ENCODE peak calls at places on chromosome 13, in four cellular contexts. U, W, E and C are unnamed samples.

GRCh38 chr13:113897966-113898365 is 34.1 kb upstream of the GAS6 start:
- DNase-seq in E (no peak), W (peak; percentile 7), U (no peak), C (no peak)

GRCh38 chr13:105878119-105878518 is 657.3 kb downstream of the EFNB2 start:
- DNase-seq in U (no peak), E (no peak), W (no peak), C (peak; percentile 20)

GRCh38 chr13:96181886-96182285 is 92.0 kb downstream of the HS6ST3 start:
- DNase-seq in U (no peak), W (no peak), E (no peak), C (no peak)

GRCh38 chr13:103805771-103806170 is 739.6 kb upstream of the SLC10A2 start:
- DNase-seq in U (no peak), E (no peak), W (no peak), C (no peak)

GRCh38 chr13:114173261-114173660 is 5.8 kb upstream of the CFAP97D2 start:
- DNase-seq in U (no peak), W (no peak), E (no peak), C (peak; percentile 30)

GRCh38 chr13:98411617-98412310 is 165.1 kb downstream of the STK24 start:
- DNase-seq in W (no peak), U (no peak), E (no peak), C (no peak)

GRCh38 chr13:35716186-35716585 is 239.7 kb upstream of the MAB21L1 start:
- DNase-seq in E (no peak), W (peak; percentile 74), U (no peak), C (peak; percentile 35)

GRCh38 chr13:44576396-44577235 is 486 bp upstream of the TSC22D1 start:
- DNase-seq in U (peak; percentile 19), E (peak; percentile 20), W (no peak), C (peak; percentile 11)

GRCh38 chr13:74270018-74270417 is 135.8 kb upstream of the KLF12 start:
- DNase-seq in U (no peak), W (peak; percentile 85), E (no peak), C (no peak)

GRCh38 chr13:92590503-92590908 is 636.1 kb upstream of the GPC6 start:
- DNase-seq in U (no peak), W (peak; percentile 2), E (no peak), C (peak; percentile 55)

GRCh38 chr13:112825875-112826274 is 136.0 kb downstream of the ATP11A start:
- DNase-seq in W (no peak), U (no peak), E (no peak), C (no peak)

GRCh38 chr13:102798653-102799543 is at the start of the genes BIVM and POGLUT2:
- DNase-seq in U (peak; percentile 90), W (peak; percentile 92), E (peak; percentile 52), C (peak; percentile 94)

GRCh38 chr13:65929436-65929835 is 1300.7 kb downstream of the PCDH9 start:
- DNase-seq in W (no peak), E (no peak), U (no peak), C (no peak)

GRCh38 chr13:32761472-32761871 is 175.2 kb downstream of the PDS5B start:
- DNase-seq in U (no peak), E (no peak), W (no peak), C (no peak)
- H3K4me3 ChIP-seq in U (no peak overlapping the region), E (no peak overlapping the region), W (no peak overlapping the region), C (no peak overlapping the region)

DNA sequence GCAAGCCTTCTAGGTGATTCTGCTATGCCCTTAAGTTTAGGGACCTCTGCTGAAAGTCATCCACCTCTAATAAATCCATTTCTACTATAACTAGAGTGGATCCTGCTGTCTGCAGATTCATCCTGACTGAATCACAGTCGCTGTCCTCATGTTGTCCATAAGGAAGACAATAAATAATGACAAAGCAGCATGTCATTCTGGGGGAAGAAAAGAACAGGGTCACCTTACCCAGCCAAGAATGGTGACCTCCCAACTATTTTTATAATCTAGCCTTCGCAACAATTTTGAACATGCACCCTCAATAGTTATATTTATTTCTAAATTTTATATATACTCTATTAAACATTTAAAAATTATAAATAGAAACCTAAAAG is 45.0 kb upstream of the UBE2L5 start:
- DNase-seq in U (no peak), E (no peak), W (peak; percentile 6), C (no peak)
- H3K4me3 ChIP-seq in U (no peak overlapping the region), E (peak overlapping the region; percentile 23), W (no peak overlapping the region), C (no peak overlapping the region)

GRCh38 chr13:110331362-110331761 is 24.3 kb downstream of the COL4A2 start:
- DNase-seq in W (no peak), U (no peak), E (no peak), C (no peak)

GRCh38 chr13:110329798-110330461 is 22.8 kb downstream of the COL4A2 start:
- DNase-seq in U (no peak), E (no peak), W (no peak), C (peak; percentile 64)

GRCh38 chr13:110328509-110328908 is 21.4 kb downstream of the COL4A2 start:
- DNase-seq in E (no peak), W (no peak), U (no peak), C (no peak)

GRCh38 chr13:110329258-110329657 is 22.2 kb downstream of the COL4A2 start:
- DNase-seq in U (no peak), W (no peak), E (no peak), C (no peak)

DNA sequence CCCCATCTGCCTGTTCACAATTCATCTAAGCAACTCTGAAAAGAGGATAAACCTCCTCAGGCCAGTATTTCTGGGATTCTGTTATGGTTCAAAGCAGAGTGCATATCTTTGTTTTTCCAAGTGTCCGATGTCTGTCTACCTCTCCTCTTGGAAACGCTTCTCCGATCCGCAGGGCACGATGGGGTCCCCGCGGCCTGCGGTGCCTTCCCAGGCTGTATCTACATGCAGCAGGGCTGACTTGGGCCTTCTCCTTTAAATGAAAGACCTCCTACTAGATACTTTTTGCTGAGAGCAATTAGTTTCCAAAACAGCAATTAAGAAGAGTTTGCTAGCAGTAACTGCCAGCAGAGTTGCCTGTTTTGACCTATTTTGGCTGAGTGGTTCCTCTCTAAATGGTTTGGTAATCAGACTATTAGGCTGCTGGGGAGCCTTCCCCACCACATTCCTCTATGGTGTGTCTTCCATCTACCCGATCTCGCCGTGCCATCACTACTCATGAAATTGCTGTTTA is 23.5 kb downstream of the COL4A2 start:
- DNase-seq in U (no peak), W (no peak), E (no peak), C (no peak)
- H3K4me3 ChIP-seq in U (no peak overlapping the region), W (no peak overlapping the region), E (no peak overlapping the region), C (peak overlapping the region; percentile 18)

GRCh38 chr13:49607761-49608160 is 20.5 kb upstream of the ARL11 start:
- DNase-seq in U (no peak), W (no peak), E (no peak), C (no peak)
- H3K4me3 ChIP-seq in U (no peak overlapping the region), W (no peak overlapping the region), E (no peak overlapping the region), C (no peak overlapping the region)